ENCODE peak calls at places on chromosomes 4 and X, in six cellular contexts. L is CD8-positive, alpha-beta T cell; D is mammary epithelial cell; O is HepG2; P is OCI-LY7; C is right cardiac atrium. S is an unnamed sample.

GRCh38 chr4:172842759-172843158 is 325.9 kb upstream of the GALNT7 start:
- DNase-seq in L (no peak), D (no peak), O (no peak), P (no peak), C (no peak), S (no peak)

GRCh38 chrX:1105671-1106419 is 106.6 kb downstream of the CRLF2 start:
- DNase-seq in L (no peak), D (no peak), O (no peak), P (no peak), C (no peak), S (no peak)

GRCh38 chr4:7190668-7191545 is 1.4 kb upstream of the SORCS2 start:
- DNase-seq in L (no peak), D (no peak), O (no peak), P (no peak), C (no peak), S (no peak)

GRCh38 chr4:136931771-136932170 is 600.5 kb downstream of the PCDH18 start:
- DNase-seq in L (no peak), D (no peak), O (no peak), P (no peak), C (no peak), S (no peak)

GRCh38 chr4:145697332-145697731 is 17.4 kb downstream of the C4orf51 start:
- DNase-seq in L (no peak), D (no peak), O (no peak), P (no peak), C (no peak), S (no peak)

GRCh38 chr4:177220376-177220775 is 89.3 kb upstream of the NEIL3 start:
- DNase-seq in L (no peak), D (peak; percentile 20), O (no peak), P (no peak), C (no peak), S (no peak)

GRCh38 chr4:104491396-104491821 is 3.3 kb downstream of the CXXC4 start:
- DNase-seq in L (no peak), D (no peak), O (no peak), P (no peak), C (peak; percentile 84), S (peak; percentile 35)

GRCh38 chr4:4259484-4260100 is 11.6 kb upstream of the TMEM128 start:
- DNase-seq in L (no peak), D (no peak), O (peak; percentile 98), P (no peak), C (no peak), S (no peak)

GRCh38 chr4:54268151-54268550 is 39.1 kb downstream of the PDGFRA start:
- DNase-seq in L (no peak), D (peak; percentile 33), O (no peak), P (no peak), C (no peak), S (no peak)

GRCh38 chrX:253451-254297 is 27.5 kb upstream of the PLCXD1 start:
- DNase-seq in L (no peak), D (no peak), O (no peak), P (no peak), C (no peak), S (no peak)

GRCh38 chr4:104899863-104900262 is 246.8 kb upstream of the TET2 start:
- DNase-seq in L (no peak), D (no peak), O (no peak), P (no peak), C (no peak), S (no peak)

GRCh38 chrX:48505481-48505880 is 3.3 kb upstream of the PORCN start:
- DNase-seq in L (no peak), D (no peak), O (peak; percentile 47), P (no peak), C (no peak), S (no peak)

GRCh38 chr4:53531695-53532224 is 59.5 kb downstream of the LNX1 start:
- DNase-seq in L (no peak), D (no peak), O (no peak), P (no peak), C (no peak), S (no peak)

DNA sequence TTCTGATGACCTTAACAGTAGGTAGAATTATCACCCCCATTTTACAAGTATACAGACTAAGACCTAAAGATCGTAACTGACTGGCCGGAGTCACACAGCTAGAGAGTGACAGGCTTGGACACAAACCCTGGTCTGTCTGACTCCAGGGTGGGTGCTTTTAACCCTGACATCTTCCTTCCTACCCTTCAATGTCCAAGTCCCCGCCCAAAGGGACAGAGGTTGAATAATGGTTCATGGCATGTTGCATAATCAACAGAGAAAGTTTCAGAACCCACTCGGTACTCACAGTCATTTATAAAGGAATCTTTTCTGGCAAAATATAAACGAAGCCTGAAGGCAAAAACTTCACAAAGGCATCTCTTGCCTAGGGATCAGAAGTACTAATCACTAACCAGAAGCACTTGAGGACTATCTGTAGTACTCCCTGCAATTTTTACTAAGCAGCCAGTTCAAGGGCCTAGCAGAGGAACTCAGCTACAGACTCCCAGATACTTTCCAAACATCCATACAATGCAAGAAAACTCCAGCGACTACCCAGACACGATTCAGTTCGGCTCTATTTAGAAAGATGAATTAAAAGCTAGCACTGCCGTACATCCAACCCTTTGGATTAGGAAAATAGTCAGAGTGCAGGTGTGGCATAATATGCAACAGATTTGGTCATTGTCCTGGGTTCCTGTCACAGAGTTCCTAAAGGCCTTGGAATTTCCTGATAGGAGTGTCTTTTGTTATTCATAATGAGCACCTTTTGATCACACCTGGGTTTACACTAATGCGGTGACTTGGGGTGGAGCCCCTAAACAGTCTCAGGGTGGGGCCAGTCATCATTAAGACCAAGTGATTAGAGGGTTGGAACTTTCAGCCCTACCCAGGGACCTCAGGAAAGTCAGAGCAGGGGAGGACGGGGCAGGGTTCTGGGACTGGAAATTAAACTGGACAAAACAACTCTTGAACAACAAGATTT is 44.0 kb downstream of the RELL1 start:
- DNase-seq in L (no peak), D (no peak), O (peak; percentile 60), P (no peak), C (no peak), S (no peak)
- H3K4me3 ChIP-seq in L (no peak overlapping the region), D (no peak overlapping the region), O (peak overlapping the region; percentile 13), P (no peak overlapping the region), C (no peak overlapping the region), S (no peak overlapping the region)

GRCh38 chr4:147864591-147864990 is 132.7 kb downstream of the ARHGAP10 start:
- DNase-seq in L (no peak), D (no peak), O (no peak), P (no peak), C (no peak), S (no peak)

GRCh38 chr4:147863111-147863747 is 131.3 kb downstream of the ARHGAP10 start:
- DNase-seq in L (no peak), D (no peak), O (no peak), P (no peak), C (no peak), S (no peak)

GRCh38 chr4:147862043-147862692 is 130.3 kb downstream of the ARHGAP10 start:
- DNase-seq in L (no peak), D (no peak), O (no peak), P (no peak), C (peak; percentile 53), S (no peak)

GRCh38 chr4:147863808-147864472 is 132.1 kb downstream of the ARHGAP10 start:
- DNase-seq in L (no peak), D (no peak), O (no peak), P (no peak), C (peak; percentile 59), S (no peak)

DNA sequence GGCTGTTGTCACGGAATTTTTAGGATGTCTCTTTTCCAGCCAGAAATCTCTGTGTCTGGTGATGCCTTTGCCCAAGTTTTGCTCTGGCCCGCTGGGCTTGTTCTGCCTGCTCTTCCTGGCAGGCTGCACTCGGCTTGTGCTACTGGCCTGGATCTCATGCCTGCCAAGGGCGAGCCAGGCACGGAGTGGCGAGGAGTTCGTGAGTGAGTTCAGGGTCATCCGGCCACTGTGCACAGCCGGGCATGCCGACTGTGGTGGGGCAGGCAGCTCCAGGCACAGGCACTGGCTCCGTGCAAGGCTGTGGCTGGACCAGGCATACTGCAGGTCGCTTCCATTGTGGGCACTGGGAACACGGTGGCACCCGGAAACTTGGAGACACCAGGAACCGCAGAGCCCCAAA is 129.1 kb downstream of the ARHGAP10 start:
- DNase-seq in L (no peak), D (no peak), O (no peak), P (no peak), C (peak; percentile 56), S (no peak)
- H3K4me1 ChIP-seq in L (no peaks in the 10 kb centered on the region), D (no peaks in the 10 kb centered on the region), O (no peaks in the 10 kb centered on the region), P (no peaks in the 10 kb centered on the region), C (peaks cover 3% of the 10 kb centered on the region), S (peaks cover 91% of the 10 kb centered on the region)

GRCh38 chr4:80566203-80566872 is 230.8 kb downstream of the CFAP299 start:
- DNase-seq in L (no peak), D (no peak), O (no peak), P (peak; percentile 23), C (no peak), S (no peak)
- H3K4me3 ChIP-seq in L (no peak overlapping the region), D (peak overlapping the region; percentile 43), O (no peak overlapping the region), P (peak overlapping the region; percentile 59), C (no peak overlapping the region), S (no peak overlapping the region)

DNA sequence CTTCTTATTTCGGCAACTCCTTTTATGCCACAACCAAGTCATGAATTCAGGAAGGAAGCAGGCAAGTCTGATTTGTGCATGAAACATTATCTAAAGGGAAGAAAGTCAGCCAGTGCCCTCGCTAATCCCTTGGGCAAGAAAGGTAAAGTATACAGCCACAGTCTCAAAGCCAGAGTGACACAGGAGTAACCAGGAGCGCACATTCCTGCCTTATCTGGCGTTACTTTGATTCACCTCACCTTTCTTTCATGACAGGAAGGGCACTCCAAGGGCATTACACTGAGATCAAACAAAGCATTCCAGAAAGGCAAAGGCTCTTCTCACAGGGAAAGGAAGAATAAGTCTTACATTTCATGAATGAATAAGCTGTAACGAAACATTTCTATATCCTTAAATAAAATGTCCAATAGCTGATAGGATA is 38.8 kb downstream of the FAT1 start:
- DNase-seq in L (no peak), D (no peak), O (peak; percentile 93), P (no peak), C (no peak), S (no peak)
- H3K4me1 ChIP-seq in L (no peaks in the 10 kb centered on the region), D (peaks cover 30% of the 10 kb centered on the region), O (peaks cover 93% of the 10 kb centered on the region), P (no peaks in the 10 kb centered on the region), C (no peaks in the 10 kb centered on the region), S (peaks cover 74% of the 10 kb centered on the region)

S was measured in left ventricle myocardium inferior.